ENCODE peak calls at places on chromosomes 12 and 14, in six cellular contexts. C is GM12878, P is SK-N-SH, U is HepG2, A is HL-60, K is H1. N is an unnamed sample.

GRCh38 chr12:132078190-132078589 is 65.9 kb downstream of the DDX51 start:
- DNase-seq in U (no peak), A (no peak), K (no peak), P (no peak), C (no peak), N (no peak)

GRCh38 chr14:89027097-89027740 is 202.8 kb downstream of the TTC8 start:
- DNase-seq in K (no peak), P (no peak), A (peak), C (no peak), U (peak), N (peak)

GRCh38 chr14:77014004-77014604 is 14.4 kb downstream of the IRF2BPL start:
- DNase-seq in K (no peak), C (no peak), A (no peak), P (peak), U (peak), N (no peak)

GRCh38 chr14:104872469-104873341 is 7.6 kb downstream of the CEP170B start:
- DNase-seq in U (no peak), K (no peak), P (no peak), A (peak), C (no peak), N (no peak)

GRCh38 chr12:66200110-66200509 is 11.1 kb downstream of the IRAK3 start:
- DNase-seq in A (no peak), K (no peak), P (no peak), U (no peak), C (no peak), N (no peak)

GRCh38 chr14:71089974-71090373 is 182.7 kb downstream of the PCNX1 start:
- DNase-seq in K (no peak), C (no peak), U (no peak), A (no peak), P (no peak), N (no peak)

GRCh38 chr12:110619534-110619953 is 5.6 kb downstream of the TCTN1 start:
- DNase-seq in A (no peak), C (peak), K (no peak), U (no peak), P (peak), N (no peak)

GRCh38 chr12:102374190-102374589 is 106.2 kb downstream of the IGF1 start:
- DNase-seq in C (no peak), K (no peak), A (peak), P (no peak), U (peak), N (no peak)

GRCh38 chr12:124466200-124467128 is 100.9 kb downstream of the NCOR2 start:
- DNase-seq in U (no peak), C (no peak), P (no peak), K (no peak), A (peak), N (no peak)

GRCh38 chr14:81453166-81453766 is 53.1 kb upstream of the STON2 start:
- DNase-seq in U (peak), C (no peak), P (peak), K (no peak), A (peak), N (peak)

GRCh38 chr12:80858356-80858755 is 79.4 kb downstream of the LIN7A start:
- DNase-seq in A (no peak), U (no peak), K (no peak), P (no peak), C (no peak), N (no peak)

GRCh38 chr14:59439256-59440015 is 25.7 kb downstream of the GPR135 start:
- DNase-seq in K (no peak), C (no peak), A (no peak), U (no peak), P (no peak), N (no peak)

DNA sequence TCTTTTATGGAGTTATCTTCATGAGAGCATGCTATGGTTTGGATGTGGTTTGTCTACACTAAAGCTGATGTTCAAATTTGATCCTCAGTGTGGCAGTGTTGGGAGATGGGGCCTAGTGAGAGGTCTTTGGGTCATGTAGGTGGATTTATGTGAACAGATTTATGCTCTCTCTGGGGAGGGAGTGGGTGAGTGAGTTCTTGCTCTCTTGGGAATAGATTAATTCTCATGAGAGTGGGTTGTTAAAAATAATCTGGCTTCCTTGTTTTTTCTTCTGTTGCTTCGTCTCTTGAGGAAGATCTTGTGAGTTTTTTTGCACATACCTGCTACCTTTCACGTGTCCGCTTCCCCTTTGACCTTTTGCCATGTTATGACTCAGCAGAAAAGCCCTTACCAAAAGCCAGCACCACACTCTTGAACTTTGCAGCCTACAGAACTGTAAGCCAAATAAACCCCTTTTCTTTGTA is 20.5 kb downstream of the DERA start:
- DNase-seq in C (peak), A (no peak), P (no peak), K (no peak), U (peak), N (no peak)
- TF ChIP-seq GABPA in C (no peak), A (no peak), P (no peak), K (no peak), U (no peak), N (no peak)

GRCh38 chr14:32230181-32230580 is 27.1 kb upstream of the RNU6-8 start:
- DNase-seq in P (no peak), K (no peak), A (no peak), C (no peak), U (no peak), N (no peak)
- TF ChIP-seq GABPA in P (no peak), K (no peak), A (no peak), C (no peak), U (no peak), N (no peak)

DNA sequence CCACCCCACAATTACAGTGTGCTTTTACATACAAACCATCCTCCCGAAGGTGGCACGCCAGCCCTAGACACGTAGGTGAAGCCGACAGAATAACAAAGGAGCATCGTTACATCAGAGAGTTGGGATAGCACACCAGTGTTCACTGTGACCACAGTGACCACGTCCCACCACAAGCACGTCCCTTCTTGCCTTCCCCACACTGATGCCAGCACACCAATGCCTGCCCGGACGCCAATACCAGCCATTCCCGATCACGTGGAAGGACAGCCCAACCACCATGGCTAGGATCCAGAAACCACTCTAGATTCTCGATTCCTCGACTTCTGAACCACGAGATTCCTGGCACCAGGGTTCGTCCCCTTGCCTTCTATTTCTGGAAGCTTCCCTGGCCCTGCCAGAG is 48.0 kb upstream of the GPR68 start:
- DNase-seq in P (no peak), K (no peak), U (no peak), A (no peak), C (no peak), N (no peak)
- TF ChIP-seq GABPA in P (no peak), K (no peak), U (no peak), A (no peak), C (no peak), N (no peak)

GRCh38 chr12:32002848-32003493 is 43.8 kb downstream of the RESF1 start:
- DNase-seq in P (no peak), U (no peak), C (no peak), A (no peak), K (no peak), N (no peak)
- TF ChIP-seq GABPA in P (no peak), U (no peak), C (no peak), A (no peak), K (no peak), N (no peak)

GRCh38 chr12:93571854-93572711 is at the start of gene SOCS2:
- DNase-seq in K (no peak), C (no peak), U (no peak), P (peak), A (no peak), N (peak)

GRCh38 chr12:93571360-93571853 is 1.1 kb upstream of the SOCS2 start:
- DNase-seq in A (no peak), P (peak), C (no peak), K (no peak), U (peak), N (peak)

GRCh38 chr12:93572712-93573551 is 457 bp downstream of the SOCS2 start:
- DNase-seq in U (no peak), A (no peak), C (no peak), K (no peak), P (peak), N (peak)

GRCh38 chr12:93570552-93571359 is 1.7 kb upstream of the SOCS2 start:
- DNase-seq in U (peak), A (peak), C (no peak), P (peak), K (no peak), N (peak)

GRCh38 chr12:93573552-93574223 is 1.2 kb downstream of the SOCS2 start:
- DNase-seq in A (no peak), C (no peak), K (no peak), U (no peak), P (no peak), N (no peak)
- TF ChIP-seq GABPA in A (no peak), C (no peak), K (no peak), U (no peak), P (no peak), N (no peak)

DNA sequence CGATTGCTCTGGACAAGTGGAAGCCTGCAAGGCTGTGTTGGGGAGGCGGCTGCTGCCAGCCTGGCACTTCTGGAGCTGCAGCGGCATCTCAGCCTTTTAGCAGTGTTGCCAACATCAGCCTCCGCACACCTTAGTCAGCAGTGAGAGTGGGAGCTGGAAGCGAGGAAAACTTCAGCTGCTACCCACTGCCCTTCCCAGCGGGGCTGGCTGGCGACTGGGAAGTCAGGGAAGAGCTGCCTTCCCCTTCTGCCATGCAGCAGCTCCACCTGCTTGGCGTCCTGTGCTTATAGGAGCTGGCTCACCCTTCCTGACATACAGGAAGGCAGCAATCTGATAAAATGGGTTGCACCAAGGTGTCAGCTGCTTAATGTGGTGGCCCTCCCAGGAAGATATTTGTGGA is 15.4 kb upstream of the PLEKHG3 start:
- DNase-seq in C (no peak), P (no peak), K (no peak), U (no peak), A (no peak), N (no peak)
- TF ChIP-seq GABPA in C (no peak), P (no peak), K (no peak), U (no peak), A (no peak), N (no peak)

GRCh38 chr12:78540621-78541336 is 323.8 kb upstream of the SYT1 start:
- DNase-seq in K (no peak), U (no peak), P (no peak), A (no peak), C (no peak), N (no peak)
- TF ChIP-seq GABPA in K (no peak), U (no peak), P (no peak), A (no peak), C (no peak), N (no peak)

GRCh38 chr12:2902287-2902880 is 11.7 kb downstream of the TULP3 start:
- DNase-seq in U (no peak), C (no peak), K (no peak), A (no peak), P (peak), N (no peak)
- TF ChIP-seq GABPA in U (no peak), C (no peak), K (no peak), A (no peak), P (no peak), N (no peak)

GRCh38 chr12:116592731-116593130 is 33.5 kb downstream of the MAP1LC3B2 start:
- DNase-seq in P (no peak), A (peak), C (no peak), K (no peak), U (no peak), N (no peak)
- TF ChIP-seq GABPA in P (no peak), A (no peak), C (no peak), K (no peak), U (no peak), N (no peak)